ENCODE peak calls at places on chromosomes 5 and 9, in nine cellular contexts. B, M, D, R, W, P, A, C and X are unnamed samples.

GRCh38 chr5:32942225-32942989 is 231.3 kb downstream of the NPR3 start:
- DNase-seq in M (no peak), R (peak; percentile 31), D (no peak), A (no peak), W (peak; percentile 34), C (no peak), P (no peak), B (no peak), X (no peak)

GRCh38 chr5:55920784-55921183 is 69.6 kb downstream of the IL31RA start:
- DNase-seq in P (peak; percentile 16), W (peak; percentile 51), C (no peak), R (no peak), M (no peak), A (no peak), D (no peak), B (no peak), X (no peak)

GRCh38 chr9:137227057-137227852 is at the start of gene RNF224:
- DNase-seq in R (no peak), B (peak; percentile 78), W (peak; percentile 63), D (peak; percentile 71), C (peak; percentile 52), A (peak; percentile 72), P (peak; percentile 46), M (no peak), X (peak; percentile 84)

GRCh38 chr5:132961887-132962286 is 1.5 kb downstream of the AFF4 start:
- DNase-seq in B (no peak), D (no peak), C (peak; percentile 29), R (no peak), P (no peak), A (no peak), W (peak; percentile 73), M (no peak), X (no peak)

GRCh38 chr9:79471577-79472543 is 99.9 kb upstream of the TLE4 start:
- DNase-seq in P (no peak), A (peak; percentile 74), W (peak; percentile 50), D (peak; percentile 23), C (peak; percentile 92), M (peak; percentile 79), R (no peak), B (peak; percentile 6), X (no peak)

GRCh38 chr9:134571946-134572914 is 69.4 kb upstream of the COL5A1 start:
- DNase-seq in D (peak; percentile 3), C (no peak), P (no peak), W (no peak), M (peak; percentile 63), R (no peak), B (no peak), A (no peak), X (peak; percentile 31)

GRCh38 chr5:116451905-116452450 is 122.6 kb downstream of the SEMA6A start:
- DNase-seq in D (no peak), M (no peak), B (no peak), W (no peak), A (no peak), R (no peak), P (no peak), C (no peak), X (no peak)

GRCh38 chr5:137819768-137820167 is 47.9 kb upstream of the MYOT start:
- DNase-seq in W (no peak), C (no peak), D (no peak), A (no peak), B (no peak), R (no peak), P (no peak), M (no peak), X (no peak)

GRCh38 chr5:38706376-38706775 is 139.4 kb upstream of the OSMR start:
- DNase-seq in W (no peak), B (no peak), R (no peak), A (no peak), M (no peak), D (no peak), C (no peak), P (no peak), X (no peak)

GRCh38 chr9:115941561-115942315 is 211.9 kb upstream of the PAPPA start:
- DNase-seq in A (no peak), R (no peak), W (no peak), P (peak; percentile 43), M (no peak), D (no peak), C (no peak), B (no peak), X (no peak)

GRCh38 chr5:121667292-121667691 is 184.4 kb upstream of the FTMT start:
- DNase-seq in A (no peak), C (no peak), W (no peak), M (no peak), R (no peak), B (no peak), P (peak; percentile 17), D (no peak), X (no peak)

GRCh38 chr9:130186051-130186450 is 13.8 kb downstream of the NCS1 start:
- DNase-seq in C (no peak), D (no peak), P (no peak), M (no peak), R (no peak), W (peak; percentile 47), A (no peak), B (no peak), X (no peak)

GRCh38 chr5:151881626-151882225 is 42.9 kb downstream of the GLRA1 start:
- DNase-seq in D (no peak), P (no peak), C (peak; percentile 7), A (no peak), B (no peak), M (no peak), W (no peak), R (no peak), X (no peak)

GRCh38 chr5:64165160-64165499 is 513 bp upstream of the RNF180 start:
- DNase-seq in B (no peak), P (no peak), D (no peak), A (no peak), C (peak; percentile 26), M (no peak), W (no peak), R (no peak), X (no peak)

GRCh38 chr9:76206821-76207220 is 187.4 kb downstream of the RFK start:
- DNase-seq in P (no peak), B (no peak), C (no peak), R (no peak), A (no peak), D (no peak), W (no peak), M (no peak), X (no peak)

GRCh38 chr9:124198948-124199347 is 58.8 kb upstream of the NEK6 start:
- DNase-seq in C (no peak), D (no peak), R (no peak), M (peak; percentile 50), W (no peak), P (no peak), A (no peak), B (no peak), X (no peak)